ENCODE peak calls at places on chromosomes 11 and 22, in eight cellular contexts. Y is kidney, T is fibroblast of the aortic adventitia, U is mammary epithelial cell, P is WERI-Rb-1, H is spleen, O is GM06990, N is epithelial cell of esophagus. K is an unnamed sample.

GRCh38 chr11:71188886-71189767 is 63.2 kb downstream of the SHANK2 start:
- DNase-seq in Y (peak; percentile 54), H (no peak), N (no peak), O (no peak), T (no peak), P (no peak), U (no peak), K (no peak)

GRCh38 chr11:6238902-6239301 is at the start of gene CNGA4:
- DNase-seq in T (no peak), N (no peak), O (no peak), Y (no peak), U (no peak), H (no peak), P (no peak), K (no peak)

GRCh38 chr11:88326112-88326511 is 11.4 kb downstream of the CTSC start:
- DNase-seq in U (no peak), O (no peak), T (no peak), N (no peak), P (no peak), H (no peak), Y (no peak), K (no peak)

GRCh38 chr11:123560001-123560400 is 94.4 kb downstream of the SCN3B start:
- DNase-seq in O (peak; percentile 51), T (peak; percentile 83), U (no peak), N (peak; percentile 53), Y (peak; percentile 90), P (no peak), H (no peak), K (peak; percentile 42)

GRCh38 chr11:103397369-103397768 is 288.1 kb downstream of the DYNC2H1 start:
- DNase-seq in U (no peak), N (no peak), O (no peak), P (no peak), T (no peak), Y (no peak), H (no peak), K (no peak)

GRCh38 chr11:10322830-10323792 is 18.2 kb downstream of the ADM start:
- DNase-seq in P (no peak), O (peak; percentile 42), H (no peak), U (peak; percentile 84), Y (no peak), N (peak; percentile 83), T (peak; percentile 94), K (peak; percentile 93)

GRCh38 chr11:57456960-57457642 is 3.2 kb upstream of the RTN4RL2 start:
- DNase-seq in T (peak; percentile 89), Y (peak; percentile 95), P (peak; percentile 85), H (peak; percentile 95), O (peak; percentile 62), U (peak; percentile 68), N (peak; percentile 71), K (peak; percentile 84)

GRCh38 chr11:59923813-59924212 is 14.4 kb upstream of the OOSP1 start:
- DNase-seq in U (no peak), Y (no peak), P (no peak), T (peak; percentile 1), O (no peak), H (no peak), N (no peak), K (peak; percentile 2)

GRCh38 chr22:50218996-50219727 is 18.4 kb downstream of the SELENOO start:
- DNase-seq in N (peak; percentile 80), H (no peak), O (no peak), U (peak; percentile 42), P (peak; percentile 52), T (peak; percentile 61), Y (peak; percentile 90), K (peak; percentile 81)

GRCh38 chr22:47148510-47148909 is 386.1 kb downstream of the TBC1D22A start:
- DNase-seq in H (no peak), N (no peak), T (no peak), P (no peak), O (no peak), Y (no peak), U (no peak), K (no peak)

GRCh38 chr11:85736121-85736520 is 50.1 kb upstream of the CCDC89 start:
- DNase-seq in U (no peak), O (no peak), Y (no peak), H (no peak), T (peak; percentile 8), P (no peak), N (no peak), K (no peak)

GRCh38 chr11:45412521-45412920 is 126.4 kb upstream of the SYT13 start:
- DNase-seq in T (no peak), Y (no peak), O (no peak), H (no peak), U (no peak), P (no peak), N (no peak), K (no peak)

GRCh38 chr11:93541884-93542752 is 1.1 kb downstream of the SMCO4 start:
- DNase-seq in P (peak; percentile 42), U (peak; percentile 44), T (peak; percentile 54), O (peak; percentile 67), H (peak; percentile 89), N (peak; percentile 63), Y (peak; percentile 82), K (peak; percentile 58)

GRCh38 chr11:38330578-38330977 is 1732.5 kb upstream of the RAG2 start:
- DNase-seq in Y (no peak), U (no peak), O (no peak), T (no peak), H (no peak), N (no peak), P (no peak), K (no peak)

GRCh38 chr11:119195680-119196079 is 10.4 kb downstream of the NHERF4 start:
- DNase-seq in U (peak; percentile 48), H (peak; percentile 74), O (no peak), Y (no peak), T (peak; percentile 52), P (peak; percentile 56), N (peak; percentile 57), K (peak; percentile 61)

GRCh38 chr11:3880724-3881123 is 25.3 kb downstream of the STIM1 start:
- DNase-seq in P (no peak), U (peak; percentile 60), O (no peak), T (peak; percentile 45), N (peak; percentile 59), Y (no peak), H (no peak), K (no peak)

DNA sequence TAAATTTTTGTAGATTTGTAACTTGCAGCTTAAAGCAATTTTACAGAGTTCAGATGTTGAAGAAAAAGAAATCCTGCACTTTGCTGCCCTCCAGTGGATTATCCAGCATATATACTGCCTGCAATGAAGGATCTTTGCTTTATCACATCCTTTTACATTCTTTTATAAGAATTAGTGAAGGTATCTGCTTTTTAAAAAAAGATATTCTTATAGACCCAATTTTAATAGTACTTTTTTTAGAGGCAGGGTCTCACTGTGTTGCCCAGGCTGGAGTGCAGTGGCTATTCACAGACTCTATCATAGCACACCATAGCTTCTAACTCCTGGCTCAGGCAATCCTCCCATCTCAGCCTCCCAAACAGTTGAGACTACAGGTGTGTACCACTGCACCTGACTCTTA is 60.7 kb downstream of the TTC17 start:
- DNase-seq in P (no peak), O (peak; percentile 13), U (peak; percentile 14), H (no peak), Y (no peak), N (peak; percentile 60), T (peak; percentile 58), K (peak; percentile 52)
- TF ChIP-seq CTCF in P (peak; percentile 35), O (peak; percentile 63), U (peak; percentile 75), H (peak; percentile 16), Y (peak; percentile 57), N (peak; percentile 68), T (peak; percentile 74), K (peak; percentile 69)

DNA sequence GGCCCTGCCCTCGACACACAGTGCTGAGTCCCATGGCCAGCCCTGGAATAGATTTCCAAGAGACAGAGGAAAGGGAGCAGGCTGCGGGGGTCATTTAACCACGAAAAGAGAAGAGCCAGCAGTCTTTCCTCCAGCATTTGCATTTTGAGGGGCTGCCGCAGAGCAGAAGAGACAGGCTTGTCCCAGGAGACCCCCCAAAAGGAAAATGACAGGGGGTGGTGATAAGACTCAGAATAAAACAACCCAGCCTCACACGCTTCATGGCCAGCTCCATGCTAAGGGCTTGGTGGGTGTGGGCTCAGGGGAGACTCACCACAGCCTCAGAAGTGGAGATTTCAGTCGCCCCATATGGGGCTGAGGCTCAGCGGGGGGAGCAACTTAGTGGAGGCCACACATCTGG is 16.9 kb downstream of the TRIOBP start:
- DNase-seq in H (no peak), T (no peak), N (no peak), U (no peak), Y (no peak), O (no peak), P (no peak), K (no peak)
- H3K4me3 ChIP-seq in H (no peak overlapping the region), T (no peak overlapping the region), N (no peak overlapping the region), U (no peak overlapping the region), Y (no peak overlapping the region), O (no peak overlapping the region), P (no peak overlapping the region), K (no peak overlapping the region)

GRCh38 chr22:34111210-34111824 is 191.0 kb upstream of the LARGE1 start:
- DNase-seq in N (peak; percentile 22), O (no peak), Y (no peak), U (peak; percentile 17), H (no peak), T (peak; percentile 6), P (peak; percentile 46), K (peak; percentile 3)

GRCh38 chr22:34102633-34103032 is 182.4 kb upstream of the LARGE1 start:
- DNase-seq in N (no peak), H (no peak), O (no peak), U (no peak), P (no peak), Y (no peak), T (no peak), K (no peak)

GRCh38 chr22:34108168-34108567 is 187.9 kb upstream of the LARGE1 start:
- DNase-seq in T (no peak), N (no peak), O (no peak), P (no peak), Y (no peak), H (no peak), U (no peak), K (no peak)

GRCh38 chr22:34105461-34106062 is 185.3 kb upstream of the LARGE1 start:
- DNase-seq in P (peak; percentile 82), H (no peak), O (peak; percentile 6), N (no peak), Y (peak; percentile 75), U (peak; percentile 20), T (no peak), K (no peak)
- TF ChIP-seq CTCF in P (peak; percentile 85), H (peak; percentile 49), O (peak; percentile 61), N (no peak), Y (peak; percentile 50), U (peak; percentile 9), T (no peak), K (no peak)

DNA sequence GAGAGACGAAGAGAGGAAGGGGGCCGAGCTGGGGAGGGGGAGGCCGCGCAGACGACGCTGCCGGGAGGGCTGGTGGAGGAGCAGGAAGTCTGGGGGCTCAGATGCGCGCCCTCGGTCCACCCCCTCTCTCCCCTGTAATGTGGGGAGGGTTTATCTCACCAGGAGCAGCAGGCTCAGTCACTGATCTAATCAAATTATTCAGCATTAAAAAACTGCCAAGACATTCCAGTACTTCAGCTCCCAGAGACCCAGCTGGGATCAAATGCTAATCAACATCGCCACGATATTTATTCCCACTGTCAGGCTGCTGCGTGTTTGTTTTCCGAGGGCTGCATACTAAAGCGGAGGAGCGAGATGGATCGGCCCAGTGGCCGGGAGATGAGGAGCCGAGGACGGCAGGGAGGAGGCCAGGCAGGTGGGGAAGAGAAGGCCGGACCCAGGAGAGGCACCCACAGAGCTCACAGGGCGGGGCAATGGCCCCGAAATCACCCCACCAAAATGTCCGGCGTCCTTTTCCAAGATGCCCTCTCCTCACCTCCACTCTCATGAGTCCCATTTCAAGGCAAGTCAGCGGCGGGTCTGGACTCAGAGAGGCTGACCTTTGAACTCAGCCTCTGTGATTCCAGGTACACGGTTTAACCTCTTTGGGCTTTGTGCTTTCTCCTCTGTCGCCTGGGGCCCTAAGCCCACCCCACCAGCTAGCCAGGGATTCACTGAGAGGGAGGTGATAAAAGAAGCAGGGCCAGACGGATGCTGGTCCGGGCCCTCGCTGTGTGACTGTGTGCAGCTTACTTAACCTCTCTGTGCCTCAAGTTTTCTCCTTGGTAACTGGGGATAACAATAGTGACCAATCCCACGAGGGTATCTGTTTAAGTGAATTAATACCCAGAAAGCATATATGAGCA is 502.1 kb downstream of the MN1 start:
- DNase-seq in H (no peak), Y (no peak), T (no peak), U (no peak), O (no peak), P (no peak), N (no peak), K (no peak)
- H3K4me3 ChIP-seq in H (no peak overlapping the region), Y (peak overlapping the region; percentile 5), T (peak overlapping the region; percentile 31), U (no peak overlapping the region), O (no peak overlapping the region), P (no peak overlapping the region), N (no peak overlapping the region), K (no peak overlapping the region)